ENCODE peak calls at places on chromosome 7, in eight cellular contexts. J, S, C, Q, E, D, B and G are unnamed samples.

GRCh38 chr7:42617781-42618457 is 294.0 kb downstream of the C7orf25 start:
- DNase-seq in D (no peak), C (no peak), E (no peak), S (no peak), Q (no peak), B (no peak), J (no peak), G (peak; percentile 18)

GRCh38 chr7:149050941-149051340 is 22.6 kb upstream of the PDIA4 start:
- DNase-seq in B (no peak), J (no peak), D (no peak), C (no peak), E (peak; percentile 55), S (no peak), Q (no peak), G (no peak)

GRCh38 chr7:143408686-143409551 is at the start of gene EPHA1:
- DNase-seq in C (peak; percentile 65), B (no peak), D (no peak), S (no peak), Q (no peak), E (peak; percentile 82), J (no peak), G (peak; percentile 45)

GRCh38 chr7:28005848-28006233 is 174.8 kb downstream of the JAZF1 start:
- DNase-seq in S (no peak), B (no peak), J (no peak), Q (no peak), C (no peak), D (no peak), E (no peak), G (no peak)

GRCh38 chr7:4815121-4815520 is 39.7 kb downstream of the AP5Z1 start:
- DNase-seq in J (no peak), C (no peak), B (no peak), D (no peak), E (no peak), S (no peak), Q (no peak), G (no peak)

GRCh38 chr7:31935115-31935514 is 135.1 kb downstream of the PDE1C start:
- DNase-seq in S (no peak), Q (no peak), J (no peak), D (no peak), B (no peak), C (no peak), E (no peak), G (no peak)

GRCh38 chr7:65746398-65746669 is 126.5 kb upstream of the VKORC1L1 start:
- DNase-seq in B (no peak), E (no peak), Q (no peak), C (no peak), D (no peak), S (no peak), J (peak; percentile 44), G (no peak)

GRCh38 chr7:7972128-7972527 is 3.5 kb downstream of the GLCCI1 start:
- DNase-seq in J (no peak), B (no peak), C (peak; percentile 27), Q (no peak), E (no peak), S (no peak), D (no peak), G (no peak)

GRCh38 chr7:40772096-40772495 is 637.3 kb downstream of the SUGCT start:
- DNase-seq in E (no peak), S (no peak), C (no peak), B (no peak), Q (no peak), D (no peak), J (no peak), G (no peak)

GRCh38 chr7:129845178-129845971 is 107.4 kb downstream of the UBE2H start:
- DNase-seq in D (no peak), E (peak; percentile 72), J (no peak), C (no peak), B (no peak), Q (no peak), S (no peak), G (no peak)

GRCh38 chr7:97043281-97043680 is 18.6 kb upstream of the DLX5 start:
- DNase-seq in C (no peak), B (no peak), E (peak; percentile 9), J (peak; percentile 33), Q (no peak), D (no peak), S (no peak), G (no peak)

GRCh38 chr7:130971297-130971696 is 237.3 kb upstream of the KLF14 start:
- DNase-seq in B (no peak), D (no peak), C (no peak), S (no peak), E (no peak), Q (no peak), J (no peak), G (no peak)

GRCh38 chr7:130906575-130906974 is 172.6 kb upstream of the KLF14 start:
- DNase-seq in J (no peak), E (no peak), B (no peak), S (no peak), D (no peak), Q (no peak), C (no peak), G (no peak)

GRCh38 chr7:409344-410281 is 110.0 kb downstream of the PDGFA start:
- DNase-seq in E (no peak), B (peak; percentile 46), Q (no peak), J (no peak), D (no peak), S (no peak), C (no peak), G (no peak)

GRCh38 chr7:121544726-121545125 is 148.6 kb upstream of the FAM3C start:
- DNase-seq in C (no peak), B (no peak), S (no peak), J (peak; percentile 93), D (no peak), E (peak; percentile 98), Q (no peak), G (no peak)

GRCh38 chr7:44322631-44323363 is 2.6 kb downstream of the CAMK2B start:
- DNase-seq in B (peak; percentile 88), Q (no peak), E (no peak), S (peak; percentile 86), D (no peak), C (no peak), J (no peak), G (no peak)